ENCODE peak calls at places on chromosomes 4 and X, in six cellular contexts. Q, U, H, S, A and B are unnamed samples.

GRCh38 chr4:145828802-145829485 is 109.7 kb downstream of the ZNF827 start:
- DNase-seq in S (no peak), H (no peak), Q (no peak), A (no peak), U (no peak), B (no peak)

GRCh38 chrX:46812445-46812844 is 24.4 kb upstream of the RP2 start:
- DNase-seq in H (no peak), U (no peak), A (no peak), Q (no peak), S (no peak), B (no peak)

GRCh38 chr4:38623260-38623659 is 40.7 kb upstream of the KLF3 start:
- DNase-seq in S (no peak), Q (no peak), A (no peak), H (no peak), U (no peak), B (no peak)

GRCh38 chr4:110480031-110480549 is 4.1 kb downstream of the ENPEP start:
- DNase-seq in A (no peak), S (peak), Q (no peak), U (no peak), H (peak), B (peak)

GRCh38 chr4:37567781-37568180 is 118.4 kb downstream of the RELL1 start:
- DNase-seq in U (no peak), S (peak), A (no peak), Q (no peak), H (peak), B (peak)

GRCh38 chr4:47213971-47214370 is 182.6 kb downstream of the GABRB1 start:
- DNase-seq in A (no peak), H (peak), Q (no peak), S (peak), U (no peak), B (peak)

GRCh38 chr4:150306719-150307118 is 228.5 kb downstream of the DCLK2 start:
- DNase-seq in H (no peak), U (no peak), A (no peak), S (no peak), Q (no peak), B (no peak)

GRCh38 chrX:129663171-129663570 is 8.4 kb upstream of the APLN start:
- DNase-seq in U (no peak), Q (no peak), A (no peak), S (peak), H (no peak), B (peak)

GRCh38 chrX:103404225-103405008 is 28.1 kb downstream of the BEX3 start:
- DNase-seq in U (peak), S (peak), Q (peak), A (peak), H (peak), B (peak)

GRCh38 chr4:96052827-96053226 is 212.9 kb downstream of the PDHA2 start:
- DNase-seq in U (no peak), H (no peak), Q (no peak), S (peak), A (no peak), B (peak)

GRCh38 chr4:184590196-184590595 is 59.1 kb downstream of the CASP3 start:
- DNase-seq in H (no peak), Q (no peak), A (no peak), S (no peak), U (no peak), B (no peak)

GRCh38 chr4:83780334-83780733 is 244.4 kb downstream of the GPAT3 start:
- DNase-seq in A (no peak), H (no peak), U (no peak), Q (no peak), S (no peak), B (no peak)

GRCh38 chr4:99202536-99202935 is 16.5 kb downstream of the ADH6 start:
- DNase-seq in H (peak), S (peak), Q (no peak), A (peak), U (no peak), B (peak)

GRCh38 chr4:78775278-78776030 is 696 bp upstream of the BMP2K start:
- DNase-seq in U (peak), A (peak), H (peak), S (peak), Q (peak), B (peak)

GRCh38 chrX:5775985-5776384 is 452.7 kb downstream of the NLGN4X start:
- DNase-seq in S (no peak), H (no peak), U (no peak), Q (no peak), A (no peak), B (no peak)

GRCh38 chrX:106510713-106511411 is 100.9 kb upstream of the RADX start:
- DNase-seq in H (no peak), Q (no peak), A (no peak), S (no peak), U (no peak), B (no peak)

GRCh38 chrX:129842510-129843208 is 1.0 kb downstream of the ZDHHC9 start:
- DNase-seq in Q (peak), U (peak), A (no peak), S (peak), H (peak), B (peak)

GRCh38 chrX:130028196-130028595 is 45.8 kb downstream of the BCORL1 start:
- DNase-seq in A (no peak), S (peak), U (peak), Q (peak), H (peak), B (peak)

GRCh38 chr4:175536852-175537453 is 275.1 kb downstream of the GPM6A start:
- DNase-seq in H (peak), U (no peak), S (peak), Q (no peak), A (no peak), B (peak)

GRCh38 chr4:5045099-5045498 is 6.2 kb upstream of the STK32B start:
- DNase-seq in H (no peak), A (peak), U (no peak), S (peak), Q (no peak), B (peak)

GRCh38 chr4:84939111-84939510 is 27.4 kb downstream of the WDFY3 start:
- DNase-seq in Q (no peak), H (no peak), S (no peak), U (no peak), A (no peak), B (no peak)

GRCh38 chrX:153769865-153770605 is 6.0 kb downstream of the PLXNB3 start:
- DNase-seq in S (no peak), U (no peak), H (no peak), Q (peak), A (no peak), B (no peak)

GRCh38 chrX:79366888-79367749 is at the start of gene ITM2A:
- DNase-seq in A (peak), S (peak), Q (peak), H (no peak), U (peak), B (peak)

GRCh38 chr4:180449395-180449956 is 1793.7 kb upstream of the TENM3 start:
- DNase-seq in S (peak), U (no peak), Q (no peak), A (no peak), H (peak), B (no peak)

GRCh38 chr4:8759987-8760386 is 111.7 kb downstream of the HMX1 start:
- DNase-seq in S (no peak), H (no peak), U (peak), Q (no peak), A (no peak), B (no peak)

GRCh38 chr4:16642897-16643296 is 255.5 kb downstream of the LDB2 start:
- DNase-seq in Q (no peak), A (no peak), S (peak), U (no peak), H (peak), B (peak)

GRCh38 chrX:110532527-110532926 is 173.9 kb downstream of the RTL9 start:
- DNase-seq in Q (no peak), S (no peak), H (no peak), A (no peak), U (no peak), B (peak)

GRCh38 chr4:48960988-48961635 is 25.0 kb upstream of the CWH43 start:
- DNase-seq in H (no peak), A (no peak), S (no peak), U (no peak), Q (no peak), B (no peak)

GRCh38 chrX:368811-369562 is 17.7 kb downstream of the PPP2R3B start:
- DNase-seq in H (no peak), U (no peak), S (peak), A (no peak), Q (peak), B (peak)

GRCh38 chr4:140635606-140636005 is 66.8 kb upstream of the UCP1 start:
- DNase-seq in A (no peak), Q (peak), H (peak), U (peak), S (peak), B (no peak)

GRCh38 chr4:165378763-165379631 is at the start of gene CPE:
- DNase-seq in H (peak), U (peak), Q (peak), S (peak), A (peak), B (peak)

GRCh38 chr4:142817442-142817841 is 28.7 kb downstream of the INPP4B start:
- DNase-seq in S (peak), U (no peak), H (peak), A (no peak), Q (no peak), B (peak)

GRCh38 chrX:142804085-142804484 is 221.6 kb upstream of the SPANXN4 start:
- DNase-seq in U (no peak), Q (no peak), H (no peak), A (no peak), S (no peak), B (no peak)

GRCh38 chr4:174828845-174829701 is at the start of gene GLRA3:
- DNase-seq in H (peak), A (no peak), S (peak), Q (no peak), U (no peak), B (peak)

DNA sequence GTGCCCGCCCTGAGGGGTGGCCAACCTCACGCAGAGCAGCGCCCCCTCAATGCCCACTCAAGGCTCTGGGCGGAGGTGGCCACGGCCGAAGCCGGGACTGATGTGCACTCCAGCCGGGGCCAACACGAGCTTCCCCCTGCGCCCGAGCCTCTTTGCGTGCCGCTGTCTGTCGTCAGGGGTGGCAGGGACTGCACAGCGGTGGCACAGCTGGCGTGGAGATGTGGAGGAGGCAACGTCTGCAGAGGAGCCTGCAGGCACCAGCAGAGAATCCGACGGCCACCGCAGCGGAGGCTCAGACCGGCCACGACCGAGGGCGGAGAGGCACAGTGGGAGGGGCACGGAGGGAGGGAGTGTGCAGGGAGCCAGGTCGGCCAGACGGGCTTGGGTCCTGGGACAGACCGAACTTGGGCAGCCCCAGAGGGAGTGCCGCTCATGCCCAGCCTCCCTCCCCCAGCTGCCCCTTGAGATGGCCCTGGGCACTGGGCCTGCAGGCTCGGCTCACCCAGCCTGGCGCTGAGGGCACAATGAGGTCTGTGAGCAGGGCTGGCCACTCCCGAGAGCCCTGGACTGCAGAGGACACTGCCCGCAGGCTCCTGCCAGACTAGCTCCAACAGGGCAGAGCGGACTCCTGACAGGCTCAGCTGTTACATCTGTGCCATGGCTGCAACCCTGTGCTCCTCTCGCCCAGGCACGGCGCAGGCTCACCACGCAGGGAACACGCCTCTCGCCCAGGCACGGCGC is 46.5 kb upstream of the CPLX1 start:
- DNase-seq in A (no peak), U (no peak), H (no peak), Q (no peak), S (no peak), B (no peak)
- TF ChIP-seq CTCF in A (no peak), U (no peak), H (no peak), Q (no peak), S (no peak), B (no peak)

GRCh38 chr4:157616741-157617472 is 396.4 kb downstream of the GRIA2 start:
- DNase-seq in U (no peak), S (no peak), H (no peak), Q (no peak), A (no peak), B (no peak)
- H3K4me3 ChIP-seq in U (no peak), S (no peak), H (no peak), Q (no peak), A (no peak), B (no peak)

GRCh38 chrX:67544871-67545771 is 1.3 kb downstream of the AR start:
- DNase-seq in Q (peak), S (peak), A (no peak), U (peak), H (peak), B (peak)
- TF ChIP-seq CTCF in Q (no peak), S (no peak), A (no peak), U (no peak), H (no peak), B (no peak)

GRCh38 chrX:11109968-11110367 is 1.2 kb upstream of the HCCS start:
- DNase-seq in S (no peak), A (no peak), H (no peak), U (no peak), Q (no peak), B (no peak)
- H3K4me3 ChIP-seq in S (no peak), A (no peak), H (no peak), U (no peak), Q (no peak), B (no peak)

DNA sequence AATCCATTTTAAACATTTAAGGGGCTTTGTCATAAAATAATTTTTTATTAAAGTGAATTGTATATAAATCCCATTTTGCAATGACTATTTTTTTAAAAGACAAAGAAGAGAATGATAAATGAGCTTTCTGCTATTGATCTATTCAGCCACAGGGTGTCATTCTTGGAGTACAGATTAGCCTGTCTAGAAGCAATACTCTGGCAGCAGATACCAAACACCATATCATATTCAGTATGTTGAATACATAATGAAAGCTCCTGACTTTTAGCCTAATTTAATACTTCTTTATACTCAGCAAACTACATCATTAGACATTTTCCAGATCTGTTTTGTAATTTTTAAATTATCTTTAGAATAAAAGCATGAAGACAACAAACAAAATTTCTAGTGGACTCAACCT is 496.3 kb downstream of the PDGFC start:
- DNase-seq in A (no peak), U (no peak), Q (no peak), S (peak), H (peak), B (peak)
- TF ChIP-seq CTCF in A (peak), U (no peak), Q (peak), S (peak), H (peak), B (peak)